ENCODE peak calls at places on chromosome 14, in eight cellular contexts. K is activated CD4-positive, alpha-beta T cell treated with anti-CD3 and anti-CD28 coated beads, Interleukin-2, amount 50 U/mL, for 1 hour; P is GM03348; T is type B pancreatic cell; W is GM10248; I is IMR-90; U is left cardiac atrium; Y is activated CD4-positive, alpha-beta memory T cell treated with anti-CD3 and anti-CD28 coated beads, Interleukin-2, amount 10 ng/mL, durations not matched to agents 7 days and 5 days. Q is an unnamed sample.

GRCh38 chr14:23070262-23071129 is 13.2 kb upstream of the CDH24 start:
- DNase-seq in T (no peak), W (no peak), U (no peak), Y (no peak), I (no peak), K (no peak), P (no peak), Q (no peak)

GRCh38 chr14:105199093-105199492 is 18.0 kb upstream of the NUDT14 start:
- DNase-seq in Y (no peak), P (no peak), W (no peak), T (no peak), I (peak; percentile 19), K (no peak), U (peak; percentile 76), Q (peak; percentile 71)

GRCh38 chr14:75144944-75145343 is 18.1 kb upstream of the NEK9 start:
- DNase-seq in U (no peak), T (no peak), K (no peak), Y (no peak), W (no peak), I (no peak), P (no peak), Q (peak; percentile 84)

GRCh38 chr14:77310041-77310440 is 10.6 kb downstream of the POMT2 start:
- DNase-seq in U (no peak), W (no peak), Y (no peak), K (no peak), T (no peak), P (no peak), I (peak; percentile 33), Q (no peak)

GRCh38 chr14:77040059-77040308 is 11.5 kb upstream of the IRF2BPL start:
- DNase-seq in P (no peak), T (no peak), W (peak; percentile 69), I (no peak), Y (no peak), K (no peak), U (no peak), Q (no peak)

GRCh38 chr14:28596336-28596735 is 170.3 kb upstream of the FOXG1 start:
- DNase-seq in W (no peak), U (no peak), T (no peak), P (no peak), Y (no peak), I (no peak), K (no peak), Q (peak; percentile 76)

GRCh38 chr14:30115756-30116155 is 188.1 kb upstream of the PRKD1 start:
- DNase-seq in Y (no peak), T (no peak), K (no peak), I (no peak), W (no peak), P (no peak), U (no peak), Q (no peak)

GRCh38 chr14:96071561-96071960 is 32.4 kb downstream of the C14orf132 start:
- DNase-seq in T (no peak), K (no peak), P (no peak), I (no peak), W (no peak), Y (no peak), U (no peak), Q (no peak)

GRCh38 chr14:54683882-54684794 is 117.2 kb downstream of the SAMD4A start:
- DNase-seq in Y (no peak), U (peak; percentile 75), P (peak; percentile 84), T (no peak), K (no peak), W (no peak), I (peak; percentile 80), Q (peak; percentile 87)

GRCh38 chr14:96626916-96627315 is 124.7 kb downstream of the PAPOLA start:
- DNase-seq in I (no peak), Y (no peak), W (no peak), T (peak; percentile 49), K (no peak), P (no peak), U (no peak), Q (no peak)

GRCh38 chr14:61183486-61183885 is 97.7 kb downstream of the TMEM30B start:
- DNase-seq in I (no peak), W (no peak), T (no peak), K (no peak), P (no peak), U (no peak), Y (no peak), Q (no peak)

GRCh38 chr14:93004699-93005082 is 81.7 kb downstream of the CHGA start:
- DNase-seq in K (no peak), I (no peak), T (no peak), U (no peak), Y (no peak), P (no peak), W (no peak), Q (no peak)

GRCh38 chr14:92637228-92637627 is 111.2 kb downstream of the LGMN start:
- DNase-seq in T (no peak), I (peak; percentile 52), Y (no peak), P (no peak), K (no peak), W (no peak), U (no peak), Q (peak; percentile 39)

GRCh38 chr14:50013934-50014333 is 102.4 kb downstream of the VCPKMT start:
- DNase-seq in P (no peak), I (no peak), W (no peak), U (no peak), T (no peak), Y (no peak), K (no peak), Q (no peak)

GRCh38 chr14:37991027-37991426 is 216.7 kb upstream of the SSTR1 start:
- DNase-seq in T (no peak), Y (no peak), U (no peak), P (no peak), I (no peak), K (no peak), W (no peak), Q (no peak)

GRCh38 chr14:68979722-68980552 is 835 bp upstream of the ACTN1 start:
- DNase-seq in P (peak; percentile 82), I (peak; percentile 63), K (no peak), T (no peak), U (peak; percentile 74), W (no peak), Y (no peak), Q (no peak)

GRCh38 chr14:57982802-57983201 is 116.9 kb upstream of the SLC35F4 start:
- DNase-seq in T (no peak), W (no peak), U (no peak), K (no peak), P (no peak), I (no peak), Y (no peak), Q (no peak)

GRCh38 chr14:66099931-66100330 is 386.2 kb upstream of the CCDC196 start:
- DNase-seq in W (peak; percentile 37), Y (no peak), I (no peak), T (no peak), P (no peak), U (no peak), K (no peak), Q (no peak)

GRCh38 chr14:69354383-69355154 is 43.5 kb downstream of the ERH start:
- DNase-seq in U (no peak), I (peak; percentile 5), W (peak; percentile 91), K (peak; percentile 42), Y (peak; percentile 76), P (no peak), T (no peak), Q (peak; percentile 11)

GRCh38 chr14:42779024-42779423 is 1172.3 kb downstream of the LRFN5 start:
- DNase-seq in W (no peak), Y (no peak), T (no peak), P (no peak), I (peak; percentile 10), U (no peak), K (no peak), Q (peak; percentile 19)

GRCh38 chr14:39876935-39877334 is 444.7 kb upstream of the FBXO33 start:
- DNase-seq in T (no peak), K (no peak), I (no peak), Y (no peak), W (no peak), U (no peak), P (no peak), Q (no peak)

GRCh38 chr14:92625213-92625612 is 111.6 kb downstream of the RIN3 start:
- DNase-seq in T (no peak), P (peak; percentile 86), Y (no peak), I (peak; percentile 96), K (no peak), W (no peak), U (no peak), Q (peak; percentile 93)

GRCh38 chr14:43872752-43873655 is 634.1 kb downstream of the FSCB start:
- DNase-seq in I (no peak), T (no peak), P (no peak), Y (no peak), W (no peak), K (no peak), U (no peak), Q (no peak)

GRCh38 chr14:69501362-69501964 is 16.9 kb downstream of the PLEKHD1 start:
- DNase-seq in T (no peak), W (no peak), Y (no peak), U (peak; percentile 34), K (no peak), I (peak; percentile 15), P (peak; percentile 37), Q (peak; percentile 23)

GRCh38 chr14:68782091-68782981 is 10.5 kb downstream of the ZFP36L1 start:
- DNase-seq in Y (peak; percentile 58), P (no peak), T (peak; percentile 64), W (no peak), I (no peak), K (peak; percentile 45), U (no peak), Q (no peak)

GRCh38 chr14:77320238-77320935 is at the start of gene POMT2:
- DNase-seq in I (peak; percentile 79), U (peak; percentile 96), Y (peak; percentile 93), W (peak; percentile 93), P (peak; percentile 96), K (peak; percentile 90), T (peak; percentile 95), Q (peak; percentile 86)

GRCh38 chr14:77302926-77303325 is 17.8 kb downstream of the POMT2 start:
- DNase-seq in P (peak; percentile 36), Y (peak; percentile 61), W (peak; percentile 32), U (no peak), K (no peak), I (peak; percentile 77), T (no peak), Q (peak; percentile 79)